ENCODE peak calls at places on chromosomes 5 and 9, in seven cellular contexts. One of them, this sample, is unnamed.

GRCh38 chr9:124559871-124560270 is 52.7 kb upstream of the NR5A1 start:
- DNase-seq in A549: no peak
- DNase-seq in fibroblast of lung: peak; percentile 70
- DNase-seq in Peyer's patch: no peak
- DNase-seq in heart right ventricle: no peak
- DNase-seq in body of pancreas: no peak
- DNase-seq in colonic mucosa: peak; percentile 24
- DNase-seq in this sample: peak; percentile 55

GRCh38 chr5:73176250-73176649 is 3.3 kb downstream of the TMEM174 start:
- DNase-seq in A549: no peak
- DNase-seq in fibroblast of lung: no peak
- DNase-seq in Peyer's patch: no peak
- DNase-seq in heart right ventricle: no peak
- DNase-seq in body of pancreas: peak; percentile 67
- DNase-seq in colonic mucosa: no peak
- DNase-seq in this sample: no peak

GRCh38 chr9:112496074-112496722 is 9.6 kb downstream of the KIAA1958 start:
- DNase-seq in A549: no peak
- DNase-seq in fibroblast of lung: no peak
- DNase-seq in Peyer's patch: no peak
- DNase-seq in heart right ventricle: no peak
- DNase-seq in body of pancreas: no peak
- DNase-seq in colonic mucosa: no peak
- DNase-seq in this sample: no peak

GRCh38 chr5:169567079-169567478 is 16.5 kb upstream of the SPDL1 start:
- DNase-seq in A549: no peak
- DNase-seq in fibroblast of lung: peak; percentile 48
- DNase-seq in Peyer's patch: no peak
- DNase-seq in heart right ventricle: no peak
- DNase-seq in body of pancreas: no peak
- DNase-seq in colonic mucosa: no peak
- DNase-seq in this sample: peak; percentile 23

GRCh38 chr5:127700237-127700766 is 2.9 kb upstream of the CCDC192 start:
- DNase-seq in A549: no peak
- DNase-seq in fibroblast of lung: no peak
- DNase-seq in Peyer's patch: no peak
- DNase-seq in heart right ventricle: no peak
- DNase-seq in body of pancreas: no peak
- DNase-seq in colonic mucosa: no peak
- DNase-seq in this sample: no peak

GRCh38 chr5:73391441-73391871 is 57.1 kb downstream of the FOXD1 start:
- DNase-seq in A549: no peak
- DNase-seq in fibroblast of lung: peak; percentile 69
- DNase-seq in Peyer's patch: no peak
- DNase-seq in heart right ventricle: no peak
- DNase-seq in body of pancreas: no peak
- DNase-seq in colonic mucosa: no peak
- DNase-seq in this sample: no peak

GRCh38 chr5:132027027-132027426 is 15.6 kb upstream of the ACSL6 start:
- DNase-seq in A549: no peak
- DNase-seq in fibroblast of lung: no peak
- DNase-seq in Peyer's patch: no peak
- DNase-seq in heart right ventricle: no peak
- DNase-seq in body of pancreas: no peak
- DNase-seq in colonic mucosa: no peak
- DNase-seq in this sample: no peak

GRCh38 chr9:117703538-117703937 is 665 bp upstream of the TLR4 start:
- DNase-seq in A549: no peak
- DNase-seq in fibroblast of lung: no peak
- DNase-seq in Peyer's patch: no peak
- DNase-seq in heart right ventricle: no peak
- DNase-seq in body of pancreas: no peak
- DNase-seq in colonic mucosa: no peak
- DNase-seq in this sample: no peak

GRCh38 chr5:10635861-10636350 is 72.0 kb downstream of the ANKRD33B start:
- DNase-seq in A549: no peak
- DNase-seq in fibroblast of lung: peak; percentile 56
- DNase-seq in Peyer's patch: peak; percentile 34
- DNase-seq in heart right ventricle: no peak
- DNase-seq in body of pancreas: no peak
- DNase-seq in colonic mucosa: no peak
- DNase-seq in this sample: no peak

GRCh38 chr9:100720922-100721321 is 143.0 kb downstream of the CAVIN4 start:
- DNase-seq in A549: no peak
- DNase-seq in fibroblast of lung: peak; percentile 44
- DNase-seq in Peyer's patch: no peak
- DNase-seq in heart right ventricle: no peak
- DNase-seq in body of pancreas: no peak
- DNase-seq in colonic mucosa: no peak
- DNase-seq in this sample: no peak

GRCh38 chr9:133715295-133715865 is 22.8 kb downstream of the SARDH start:
- DNase-seq in A549: no peak
- DNase-seq in fibroblast of lung: peak; percentile 57
- DNase-seq in Peyer's patch: no peak
- DNase-seq in heart right ventricle: no peak
- DNase-seq in body of pancreas: no peak
- DNase-seq in colonic mucosa: no peak
- DNase-seq in this sample: no peak

GRCh38 chr5:88745093-88745696 is 137.8 kb downstream of the MEF2C start:
- DNase-seq in A549: no peak
- DNase-seq in fibroblast of lung: no peak
- DNase-seq in Peyer's patch: no peak
- DNase-seq in heart right ventricle: no peak
- DNase-seq in body of pancreas: no peak
- DNase-seq in colonic mucosa: no peak
- DNase-seq in this sample: no peak

GRCh38 chr5:174665347-174665746 is 59.0 kb upstream of the MSX2 start:
- DNase-seq in A549: no peak
- DNase-seq in fibroblast of lung: no peak
- DNase-seq in Peyer's patch: no peak
- DNase-seq in heart right ventricle: no peak
- DNase-seq in body of pancreas: no peak
- DNase-seq in colonic mucosa: no peak
- DNase-seq in this sample: no peak

DNA sequence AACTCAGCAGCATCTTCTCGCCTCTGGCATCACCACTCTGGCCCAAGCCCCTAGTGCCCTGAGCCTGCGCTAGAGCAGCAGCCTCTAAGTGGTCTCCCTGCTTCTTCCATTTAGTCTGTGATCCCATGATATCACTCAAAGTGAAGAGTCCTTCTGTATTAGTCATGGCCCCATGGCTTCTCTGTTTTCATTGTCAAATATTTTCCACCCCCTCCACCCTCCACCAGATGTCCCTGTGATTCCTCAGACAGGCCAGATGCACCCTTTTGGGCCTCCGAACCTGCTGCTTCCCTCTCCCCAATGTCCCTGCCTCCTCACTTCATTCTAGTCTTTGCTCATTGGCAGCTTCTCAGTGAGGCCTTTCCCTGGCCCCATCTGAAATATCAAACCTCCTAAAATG is 299.2 kb downstream of the SPOCK1 start:
- DNase-seq in A549: peak; percentile 15
- DNase-seq in fibroblast of lung: peak; percentile 82
- DNase-seq in Peyer's patch: no peak
- DNase-seq in heart right ventricle: no peak
- DNase-seq in body of pancreas: no peak
- DNase-seq in colonic mucosa: no peak
- DNase-seq in this sample: peak; percentile 46
- TF ChIP-seq CTCF in A549: peak; percentile 12
- TF ChIP-seq CTCF in fibroblast of lung: no peak
- TF ChIP-seq CTCF in Peyer's patch: no peak
- TF ChIP-seq CTCF in heart right ventricle: no peak
- TF ChIP-seq CTCF in body of pancreas: no peak
- TF ChIP-seq CTCF in colonic mucosa: no peak
- TF ChIP-seq CTCF in this sample: no peak

GRCh38 chr9:127568971-127569818 is 42.9 kb upstream of the STXBP1 start:
- DNase-seq in A549: peak; percentile 73
- DNase-seq in fibroblast of lung: peak; percentile 75
- DNase-seq in Peyer's patch: peak; percentile 89
- DNase-seq in heart right ventricle: peak; percentile 79
- DNase-seq in body of pancreas: peak; percentile 93
- DNase-seq in colonic mucosa: peak; percentile 90
- DNase-seq in this sample: peak; percentile 97

GRCh38 chr9:127567898-127568617 is 44.0 kb upstream of the STXBP1 start:
- DNase-seq in A549: no peak
- DNase-seq in fibroblast of lung: peak; percentile 19
- DNase-seq in Peyer's patch: no peak
- DNase-seq in heart right ventricle: no peak
- DNase-seq in body of pancreas: no peak
- DNase-seq in colonic mucosa: no peak
- DNase-seq in this sample: no peak

GRCh38 chr9:127568618-127568970 is 43.5 kb upstream of the STXBP1 start:
- DNase-seq in A549: no peak
- DNase-seq in fibroblast of lung: no peak
- DNase-seq in Peyer's patch: no peak
- DNase-seq in heart right ventricle: no peak
- DNase-seq in body of pancreas: no peak
- DNase-seq in colonic mucosa: no peak
- DNase-seq in this sample: no peak

GRCh38 chr9:127570533-127571111 is 41.5 kb upstream of the STXBP1 start:
- DNase-seq in A549: no peak
- DNase-seq in fibroblast of lung: peak; percentile 22
- DNase-seq in Peyer's patch: no peak
- DNase-seq in heart right ventricle: no peak
- DNase-seq in body of pancreas: no peak
- DNase-seq in colonic mucosa: no peak
- DNase-seq in this sample: no peak

GRCh38 chr9:127569819-127570401 is 42.2 kb upstream of the STXBP1 start:
- DNase-seq in A549: no peak
- DNase-seq in fibroblast of lung: peak; percentile 60
- DNase-seq in Peyer's patch: no peak
- DNase-seq in heart right ventricle: no peak
- DNase-seq in body of pancreas: peak; percentile 70
- DNase-seq in colonic mucosa: no peak
- DNase-seq in this sample: peak; percentile 62
- H3K27ac ChIP-seq in A549: peak overlapping the region; percentile 100
- H3K27ac ChIP-seq in fibroblast of lung: peak overlapping the region; percentile 95
- H3K27ac ChIP-seq in Peyer's patch: peak overlapping the region; percentile 99
- H3K27ac ChIP-seq in heart right ventricle: peak overlapping the region; percentile 95
- H3K27ac ChIP-seq in body of pancreas: peak overlapping the region; percentile 94
- H3K27ac ChIP-seq in colonic mucosa: peak overlapping the region; percentile 86
- H3K27ac ChIP-seq in this sample: peak overlapping the region; percentile 99

DNA sequence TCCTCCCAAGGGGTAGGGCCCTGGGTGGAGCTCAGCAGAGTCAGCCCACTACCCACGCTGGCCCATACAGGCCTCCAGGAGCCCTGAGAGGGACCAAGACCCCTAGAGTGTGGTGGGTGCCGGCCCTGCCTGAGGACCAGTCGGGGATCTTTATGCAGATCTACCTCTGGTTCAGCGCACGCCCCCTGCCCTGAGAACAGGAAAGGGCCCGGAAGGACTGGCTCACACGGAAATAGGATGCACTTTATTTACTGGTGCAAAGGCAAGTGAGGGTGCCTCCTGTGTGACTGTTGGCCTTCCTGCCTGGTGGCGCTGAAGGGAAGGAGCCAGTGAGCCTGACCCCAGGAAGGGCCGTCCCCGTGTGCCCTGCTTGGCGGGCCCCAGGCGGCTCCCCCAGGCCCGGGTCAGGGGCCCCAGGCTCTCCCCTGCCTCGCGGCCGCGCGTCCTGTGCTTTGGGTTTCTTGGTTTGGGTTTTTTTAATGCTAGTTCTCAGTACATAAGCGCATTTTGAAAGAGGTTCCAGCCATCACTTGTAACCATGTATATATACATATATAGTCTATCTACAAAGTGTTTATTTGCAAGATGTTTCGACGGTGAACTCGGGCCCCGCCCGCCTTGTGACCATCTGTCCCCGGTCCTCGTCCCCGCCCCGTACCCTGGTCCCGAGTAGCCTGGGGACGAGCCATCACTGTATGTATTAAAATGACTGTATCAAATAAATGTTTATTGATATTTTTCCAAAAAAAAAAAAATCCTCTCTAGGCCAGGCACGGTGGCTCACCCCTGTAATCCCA is 76.4 kb upstream of the ROR2 start:
- DNase-seq in A549: no peak
- DNase-seq in fibroblast of lung: no peak
- DNase-seq in Peyer's patch: no peak
- DNase-seq in heart right ventricle: no peak
- DNase-seq in body of pancreas: no peak
- DNase-seq in colonic mucosa: no peak
- DNase-seq in this sample: no peak
- TF ChIP-seq CTCF in A549: no peak
- TF ChIP-seq CTCF in fibroblast of lung: no peak
- TF ChIP-seq CTCF in Peyer's patch: no peak
- TF ChIP-seq CTCF in heart right ventricle: no peak
- TF ChIP-seq CTCF in body of pancreas: no peak
- TF ChIP-seq CTCF in colonic mucosa: no peak
- TF ChIP-seq CTCF in this sample: no peak

GRCh38 chr5:79702606-79703380 is 13.2 kb downstream of the CMYA5 start:
- DNase-seq in A549: peak; percentile 24
- DNase-seq in fibroblast of lung: no peak
- DNase-seq in Peyer's patch: no peak
- DNase-seq in heart right ventricle: no peak
- DNase-seq in body of pancreas: peak; percentile 6
- DNase-seq in colonic mucosa: no peak
- DNase-seq in this sample: peak; percentile 60
- H3K27ac ChIP-seq in A549: no peak overlapping the region
- H3K27ac ChIP-seq in fibroblast of lung: no peak overlapping the region
- H3K27ac ChIP-seq in Peyer's patch: no peak overlapping the region
- H3K27ac ChIP-seq in heart right ventricle: peak overlapping the region; percentile 39
- H3K27ac ChIP-seq in body of pancreas: no peak overlapping the region
- H3K27ac ChIP-seq in colonic mucosa: no peak overlapping the region
- H3K27ac ChIP-seq in this sample: no peak overlapping the region

GRCh38 chr9:91897201-91897600 is 52.8 kb downstream of the ROR2 start:
- DNase-seq in A549: no peak
- DNase-seq in fibroblast of lung: peak; percentile 63
- DNase-seq in Peyer's patch: no peak
- DNase-seq in heart right ventricle: no peak
- DNase-seq in body of pancreas: no peak
- DNase-seq in colonic mucosa: no peak
- DNase-seq in this sample: no peak

GRCh38 chr9:91898451-91899433 is 51.3 kb downstream of the ROR2 start:
- DNase-seq in A549: no peak
- DNase-seq in fibroblast of lung: no peak
- DNase-seq in Peyer's patch: no peak
- DNase-seq in heart right ventricle: no peak
- DNase-seq in body of pancreas: peak; percentile 44
- DNase-seq in colonic mucosa: peak; percentile 43
- DNase-seq in this sample: no peak

GRCh38 chr9:91899611-91900010 is 50.4 kb downstream of the ROR2 start:
- DNase-seq in A549: no peak
- DNase-seq in fibroblast of lung: no peak
- DNase-seq in Peyer's patch: no peak
- DNase-seq in heart right ventricle: no peak
- DNase-seq in body of pancreas: no peak
- DNase-seq in colonic mucosa: no peak
- DNase-seq in this sample: no peak

GRCh38 chr9:91902465-91903125 is 47.4 kb downstream of the ROR2 start:
- DNase-seq in A549: no peak
- DNase-seq in fibroblast of lung: no peak
- DNase-seq in Peyer's patch: no peak
- DNase-seq in heart right ventricle: no peak
- DNase-seq in body of pancreas: no peak
- DNase-seq in colonic mucosa: no peak
- DNase-seq in this sample: no peak

GRCh38 chr9:91900057-91900816 is 49.8 kb downstream of the ROR2 start:
- DNase-seq in A549: no peak
- DNase-seq in fibroblast of lung: no peak
- DNase-seq in Peyer's patch: no peak
- DNase-seq in heart right ventricle: no peak
- DNase-seq in body of pancreas: peak; percentile 27
- DNase-seq in colonic mucosa: no peak
- DNase-seq in this sample: no peak
- TF ChIP-seq CTCF in A549: no peak
- TF ChIP-seq CTCF in fibroblast of lung: no peak
- TF ChIP-seq CTCF in Peyer's patch: no peak
- TF ChIP-seq CTCF in heart right ventricle: no peak
- TF ChIP-seq CTCF in body of pancreas: no peak
- TF ChIP-seq CTCF in colonic mucosa: no peak
- TF ChIP-seq CTCF in this sample: no peak